ENCODE peak calls at places on chromosomes 5 and 9, in four cellular contexts. X is HepG2, V is WTC11, E is GM12878. K is an unnamed sample.

GRCh38 chr9:120885968-120886367 is 9.0 kb upstream of the PHF19 start:
- DNase-seq in X (no peak), V (no peak), E (no peak), K (no peak)

GRCh38 chr9:77966718-77967117 is 64.9 kb downstream of the GNAQ start:
- DNase-seq in X (no peak), V (no peak), E (no peak), K (no peak)

GRCh38 chr9:5388026-5388806 is 48.5 kb upstream of the RLN1 start:
- DNase-seq in X (no peak), V (no peak), E (no peak), K (no peak)

GRCh38 chr9:108444400-108445358 is 411.1 kb downstream of the ACTL7B start:
- DNase-seq in X (peak; percentile 72), V (no peak), E (no peak), K (no peak)

GRCh38 chr5:156253130-156253529 is 73.8 kb upstream of the SGCD start:
- DNase-seq in X (no peak), V (no peak), E (no peak), K (no peak)

GRCh38 chr5:106314221-106314824 is 1356.4 kb downstream of the EFNA5 start:
- DNase-seq in X (no peak), V (no peak), E (no peak), K (no peak)

GRCh38 chr5:172860520-172861443 is 26.7 kb downstream of the ERGIC1 start:
- DNase-seq in X (no peak), V (no peak), E (no peak), K (no peak)

GRCh38 chr5:66080664-66081063 is 63.4 kb upstream of the SREK1 start:
- DNase-seq in X (no peak), V (no peak), E (no peak), K (no peak)

GRCh38 chr9:14961372-14962068 is 51.3 kb upstream of the FREM1 start:
- DNase-seq in X (peak; percentile 99), V (no peak), E (no peak), K (peak; percentile 18)

GRCh38 chr5:178436326-178436940 is 153.8 kb downstream of the COL23A1 start:
- DNase-seq in X (no peak), V (no peak), E (no peak), K (no peak)

GRCh38 chr9:3912817-3913216 is 387.0 kb upstream of the RFX3 start:
- DNase-seq in X (no peak), V (no peak), E (no peak), K (no peak)

GRCh38 chr5:132024789-132025402 is 13.4 kb upstream of the ACSL6 start:
- DNase-seq in X (no peak), V (no peak), E (no peak), K (no peak)

GRCh38 chr5:121503111-121503840 is 348.4 kb upstream of the FTMT start:
- DNase-seq in X (peak; percentile 13), V (peak; percentile 55), E (no peak), K (peak; percentile 18)

GRCh38 chr9:92245005-92245797 is 48.3 kb downstream of the IARS1 start:
- DNase-seq in X (no peak), V (no peak), E (no peak), K (no peak)

GRCh38 chr5:155278524-155278923 is 265.0 kb downstream of the KIF4B start:
- DNase-seq in X (no peak), V (no peak), E (no peak), K (no peak)

GRCh38 chr5:143161893-143162520 is 241.5 kb downstream of the NR3C1 start:
- DNase-seq in X (peak; percentile 16), V (no peak), E (no peak), K (no peak)

GRCh38 chr9:84711936-84712335 is 42.4 kb downstream of the NTRK2 start:
- DNase-seq in X (no peak), V (no peak), E (no peak), K (no peak)

GRCh38 chr9:68653141-68653595 is 51.9 kb upstream of the PIP5K1B start:
- DNase-seq in X (no peak), V (no peak), E (peak; percentile 72), K (no peak)

GRCh38 chr9:133552236-133552635 is 17.7 kb downstream of the ADAMTSL2 start:
- DNase-seq in X (no peak), V (no peak), E (no peak), K (no peak)

GRCh38 chr5:123066016-123066415 is 23.0 kb upstream of the PRDM6 start:
- DNase-seq in X (no peak), V (no peak), E (no peak), K (no peak)

GRCh38 chr5:149550608-149551226 is 522 bp downstream of the CSNK1A1 start:
- DNase-seq in X (no peak), V (no peak), E (no peak), K (no peak)

DNA sequence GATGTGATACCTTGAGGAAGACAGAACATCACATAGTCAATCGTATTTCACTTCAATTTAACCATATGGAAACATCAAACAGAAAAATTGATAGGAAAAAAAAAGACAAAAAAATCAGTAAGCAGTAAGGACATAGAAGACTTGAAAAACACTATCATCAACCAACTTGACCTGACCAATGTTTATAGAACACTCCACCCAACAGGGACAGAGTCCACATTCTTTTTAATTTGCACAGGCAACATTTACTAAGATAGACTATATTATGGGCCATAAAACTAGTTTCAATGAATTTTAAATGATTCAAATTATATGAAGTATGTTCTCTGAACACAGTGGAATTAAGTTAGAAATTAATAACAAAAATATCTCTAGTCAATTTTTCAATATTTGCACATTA is 20.8 kb upstream of the MACIR start:
- DNase-seq in X (no peak), V (no peak), E (no peak), K (no peak)
- TF ChIP-seq CBFB in X (no peak), V (no peak), E (no peak), K (no peak)

GRCh38 chr9:70474413-70474812 is 60.0 kb upstream of the KLF9 start:
- DNase-seq in X (no peak), V (no peak), E (no peak), K (no peak)
- TF ChIP-seq CBFB in X (no peak), V (no peak), E (no peak), K (no peak)

GRCh38 chr5:83277154-83277553 is 194.4 kb upstream of the VCAN start:
- DNase-seq in X (no peak), V (no peak), E (no peak), K (no peak)

GRCh38 chr5:83281658-83282057 is 189.9 kb upstream of the VCAN start:
- DNase-seq in X (no peak), V (no peak), E (no peak), K (no peak)

DNA sequence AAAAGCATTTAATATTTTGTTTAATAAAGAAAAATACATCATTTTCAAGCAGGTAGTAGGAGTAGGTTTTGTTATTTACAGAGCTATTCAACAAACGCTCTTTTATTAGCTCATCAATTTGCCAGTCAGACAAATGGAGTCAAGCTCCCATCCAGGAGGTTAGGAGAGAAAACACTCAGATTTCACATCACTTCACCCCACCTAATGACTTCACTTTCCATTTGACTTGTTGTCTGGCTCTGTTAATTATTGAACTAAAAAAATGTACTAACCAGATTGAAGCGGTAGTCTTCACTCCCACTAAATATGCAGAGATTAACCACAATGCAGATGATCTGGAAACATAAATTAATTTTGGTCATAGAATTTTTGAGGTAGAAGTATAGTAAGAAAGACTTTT is 193.6 kb upstream of the VCAN start:
- DNase-seq in X (no peak), V (no peak), E (no peak), K (no peak)
- TF ChIP-seq CBFB in X (no peak), V (no peak), E (no peak), K (no peak)

DNA sequence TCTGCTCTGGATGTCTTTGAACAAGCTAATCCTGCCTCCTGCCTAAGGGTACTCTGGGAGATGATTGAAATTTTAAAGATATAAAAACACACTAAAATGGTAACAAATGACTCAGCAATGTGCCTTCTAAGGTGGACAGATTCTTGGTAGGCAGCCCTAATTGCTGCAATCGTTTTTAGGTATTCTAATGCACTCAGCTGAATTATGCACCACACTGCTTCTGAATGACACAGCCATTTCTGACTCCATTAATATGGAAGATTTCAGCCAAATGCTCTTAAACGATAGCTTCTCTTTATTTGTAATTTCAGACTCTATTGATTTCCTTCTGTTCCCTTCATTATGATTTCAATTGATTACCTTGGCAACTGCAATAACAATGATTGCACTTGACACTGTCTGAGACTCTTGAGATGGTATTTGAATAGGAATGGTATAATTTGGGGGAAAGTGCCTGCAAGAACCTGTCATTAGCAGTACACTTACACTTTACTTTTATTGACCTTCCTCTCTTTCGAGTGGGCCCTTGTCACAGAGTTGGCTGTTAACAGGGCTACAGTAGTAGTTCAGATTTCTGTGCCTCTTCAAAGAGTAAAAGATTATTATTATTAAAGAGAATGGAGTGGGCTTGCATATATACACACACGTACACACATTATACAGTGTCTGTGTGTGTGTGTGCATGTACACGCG is 296.1 kb upstream of the DMAC1 start:
- DNase-seq in X (no peak), V (no peak), E (no peak), K (no peak)
- TF ChIP-seq CBFB in X (no peak), V (no peak), E (no peak), K (no peak)

GRCh38 chr9:98159301-98159700 is 33.1 kb downstream of the CORO2A start:
- DNase-seq in X (no peak), V (no peak), E (no peak), K (no peak)
- TF ChIP-seq CBFB in X (no peak), V (no peak), E (no peak), K (no peak)

GRCh38 chr5:92042237-92042636 is 659.1 kb upstream of the ARRDC3 start:
- DNase-seq in X (no peak), V (no peak), E (no peak), K (no peak)
- TF ChIP-seq CBFB in X (no peak), V (no peak), E (no peak), K (no peak)

GRCh38 chr5:160390787-160391696 is 8.8 kb downstream of the FAM200C start:
- DNase-seq in X (peak; percentile 23), V (no peak), E (no peak), K (no peak)
- TF ChIP-seq CBFB in X (no peak), V (no peak), E (no peak), K (no peak)

GRCh38 chr5:54761213-54761701 is 224.1 kb downstream of the ESM1 start:
- DNase-seq in X (no peak), V (no peak), E (no peak), K (no peak)
- TF ChIP-seq CBFB in X (no peak), V (no peak), E (no peak), K (no peak)

GRCh38 chr5:386432-387341 is 56.3 kb upstream of the EXOC3 start:
- DNase-seq in X (no peak), V (no peak), E (no peak), K (peak; percentile 10)
- TF ChIP-seq CBFB in X (no peak), V (no peak), E (no peak), K (no peak)